ENCODE peak calls at places on chromosomes 6 and 20, in nine cellular contexts. S is stimulated activated CD8-positive, alpha-beta memory T cell treated with anti-CD3 and anti-CD28 coated beads, Interleukin-15, amount 100 ng/mL, for 48 hours; P is left cardiac atrium; A is NB4; J is CD8-positive, alpha-beta T cell; X is stimulated activated CD4-positive, alpha-beta T cell treated with anti-CD3 and anti-CD28 coated beads, Interleukin-15, amount 100 ng/mL, for 1 hour; I is PC-3; F is H9; G is midbrain. Z is an unnamed sample.

GRCh38 chr6:79610301-79611009 is 20.7 kb upstream of the SH3BGRL2 start:
- DNase-seq in I (peak; percentile 63), S (no peak), J (no peak), A (no peak), G (no peak), P (no peak), F (no peak), X (no peak), Z (no peak)

GRCh38 chr6:26197736-26198625 is 110.8 kb downstream of the HFE start:
- DNase-seq in G (no peak), F (peak; percentile 56), J (peak; percentile 60), I (peak; percentile 47), A (peak; percentile 80), P (peak; percentile 44), S (no peak), X (no peak), Z (peak; percentile 64)

GRCh38 chr6:15282334-15282733 is 36.5 kb downstream of the JARID2 start:
- DNase-seq in G (no peak), A (no peak), I (no peak), P (no peak), X (no peak), S (no peak), F (no peak), J (no peak), Z (no peak)

GRCh38 chr6:95847061-95847460 is 168.7 kb upstream of the FUT9 start:
- DNase-seq in A (no peak), J (no peak), S (no peak), X (no peak), P (no peak), F (no peak), G (no peak), I (no peak), Z (no peak)

GRCh38 chr6:155936127-155936526 is 480.5 kb upstream of the NOX3 start:
- DNase-seq in S (no peak), P (no peak), X (no peak), G (no peak), I (no peak), J (no peak), F (no peak), A (no peak), Z (no peak)

GRCh38 chr6:143410859-143411270 is 39.6 kb downstream of the ADAT2 start:
- DNase-seq in G (no peak), F (no peak), P (no peak), I (peak; percentile 88), S (no peak), A (no peak), J (no peak), X (no peak), Z (no peak)

GRCh38 chr20:34299925-34300806 is 3.0 kb downstream of the AHCY start:
- DNase-seq in P (no peak), S (no peak), A (no peak), I (peak; percentile 35), F (no peak), G (no peak), X (no peak), J (no peak), Z (no peak)

GRCh38 chr6:117440558-117441525 is 15.1 kb upstream of the ROS1 start:
- DNase-seq in G (no peak), P (no peak), S (no peak), A (peak; percentile 40), F (no peak), I (peak; percentile 89), X (no peak), J (no peak), Z (no peak)

GRCh38 chr6:32991972-32992371 is 17.4 kb downstream of the HLA-DOA start:
- DNase-seq in P (no peak), I (no peak), F (no peak), S (no peak), A (no peak), G (no peak), J (no peak), X (no peak), Z (no peak)

GRCh38 chr6:81743649-81744048 is 8.8 kb downstream of the TENT5A start:
- DNase-seq in J (no peak), F (no peak), X (no peak), I (no peak), S (no peak), P (no peak), G (no peak), A (no peak), Z (no peak)

GRCh38 chr20:21232546-21233280 is 70.4 kb upstream of the XRN2 start:
- DNase-seq in P (no peak), I (no peak), A (no peak), F (no peak), J (no peak), G (no peak), X (no peak), S (no peak), Z (no peak)

GRCh38 chr20:44382641-44383040 is 27.1 kb downstream of the HNF4A start:
- DNase-seq in A (no peak), S (no peak), X (no peak), F (no peak), P (no peak), I (peak; percentile 13), G (no peak), J (no peak), Z (no peak)

GRCh38 chr6:74899416-74899815 is 306.4 kb downstream of the COL12A1 start:
- DNase-seq in P (no peak), F (no peak), X (no peak), S (no peak), J (no peak), G (no peak), I (peak; percentile 68), A (peak; percentile 18), Z (no peak)

GRCh38 chr6:121142093-121142492 is 192.2 kb downstream of the TBC1D32 start:
- DNase-seq in A (no peak), I (peak; percentile 62), S (no peak), P (no peak), F (no peak), J (no peak), X (no peak), G (no peak), Z (no peak)

GRCh38 chr6:81838724-81839425 is 86.4 kb upstream of the TENT5A start:
- DNase-seq in G (no peak), P (no peak), F (no peak), X (no peak), I (no peak), A (peak; percentile 26), S (no peak), J (no peak), Z (no peak)

GRCh38 chr6:17031961-17032360 is 69.9 kb upstream of the STMND1 start:
- DNase-seq in J (no peak), G (peak; percentile 65), F (no peak), X (no peak), P (peak; percentile 21), S (no peak), I (no peak), A (no peak), Z (no peak)

GRCh38 chr6:125312950-125313349 is 11.2 kb upstream of the HDDC2 start:
- DNase-seq in X (no peak), P (no peak), F (no peak), J (no peak), A (no peak), G (no peak), I (no peak), S (no peak), Z (no peak)

GRCh38 chr20:37526238-37526838 is 1.3 kb downstream of the BLCAP start:
- DNase-seq in X (no peak), J (no peak), F (peak; percentile 82), I (peak; percentile 67), S (no peak), G (no peak), P (peak; percentile 68), A (peak; percentile 50), Z (no peak)

Z was measured in G401.